ENCODE peak calls at places on chromosomes 7 and 10, in five cellular contexts. D is neural progenitor cell; K is HFF-Myc; L is psoas muscle; M is CD8-positive, alpha-beta T cell. A is an unnamed sample.

GRCh38 chr7:85529831-85530230 is 343.0 kb upstream of the SEMA3D start:
- DNase-seq in D (no peak), K (peak), L (no peak), M (no peak), A (no peak)

GRCh38 chr7:115008465-115009114 is 86.7 kb downstream of the MDFIC start:
- DNase-seq in D (no peak), K (no peak), L (peak), M (no peak), A (no peak)

GRCh38 chr7:48781783-48782182 is 142.6 kb upstream of the CDC14C start:
- DNase-seq in D (no peak), K (no peak), L (no peak), M (no peak), A (no peak)

GRCh38 chr10:93406367-93407145 is 75.6 kb downstream of the MYOF start:
- DNase-seq in D (no peak), K (no peak), L (no peak), M (no peak), A (no peak)

GRCh38 chr7:151243411-151244155 is 4.9 kb downstream of the SMARCD3 start:
- DNase-seq in D (peak), K (no peak), L (no peak), M (no peak), A (no peak)

GRCh38 chr7:42932861-42933591 is 850 bp downstream of the MRPL32 start:
- DNase-seq in D (peak), K (no peak), L (no peak), M (no peak), A (no peak)

GRCh38 chr10:107914450-107915276 is 750.2 kb upstream of the SORCS1 start:
- DNase-seq in D (peak), K (no peak), L (no peak), M (no peak), A (no peak)

GRCh38 chr10:28471705-28472050 is 61.2 kb upstream of the WAC start:
- DNase-seq in D (no peak), K (no peak), L (no peak), M (no peak), A (no peak)

GRCh38 chr7:11620822-11621395 is 211.1 kb downstream of the THSD7A start:
- DNase-seq in D (no peak), K (no peak), L (no peak), M (no peak), A (no peak)

GRCh38 chr10:77949167-77949566 is 22.6 kb upstream of the DLG5 start:
- DNase-seq in D (peak), K (no peak), L (peak), M (no peak), A (peak)

DNA sequence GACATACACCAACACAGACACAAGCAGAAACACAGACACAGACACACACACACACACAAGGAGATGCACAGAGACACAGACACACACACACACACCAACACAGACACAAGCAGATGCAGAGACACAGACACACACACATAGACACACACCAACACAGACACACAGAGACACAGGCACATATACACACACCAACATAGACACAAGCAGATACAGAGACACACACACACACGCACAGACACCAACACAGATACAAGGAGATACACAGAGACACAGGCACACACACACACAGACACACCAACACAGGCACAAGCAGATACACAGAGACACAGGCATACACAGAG is 347.2 kb upstream of the KLF6 start:
- DNase-seq in D (no peak), K (no peak), L (no peak), M (no peak), A (no peak)
- H3K4me3 ChIP-seq in D (no peak), K (no peak), L (no peak), M (no peak), A (no peak)

DNA sequence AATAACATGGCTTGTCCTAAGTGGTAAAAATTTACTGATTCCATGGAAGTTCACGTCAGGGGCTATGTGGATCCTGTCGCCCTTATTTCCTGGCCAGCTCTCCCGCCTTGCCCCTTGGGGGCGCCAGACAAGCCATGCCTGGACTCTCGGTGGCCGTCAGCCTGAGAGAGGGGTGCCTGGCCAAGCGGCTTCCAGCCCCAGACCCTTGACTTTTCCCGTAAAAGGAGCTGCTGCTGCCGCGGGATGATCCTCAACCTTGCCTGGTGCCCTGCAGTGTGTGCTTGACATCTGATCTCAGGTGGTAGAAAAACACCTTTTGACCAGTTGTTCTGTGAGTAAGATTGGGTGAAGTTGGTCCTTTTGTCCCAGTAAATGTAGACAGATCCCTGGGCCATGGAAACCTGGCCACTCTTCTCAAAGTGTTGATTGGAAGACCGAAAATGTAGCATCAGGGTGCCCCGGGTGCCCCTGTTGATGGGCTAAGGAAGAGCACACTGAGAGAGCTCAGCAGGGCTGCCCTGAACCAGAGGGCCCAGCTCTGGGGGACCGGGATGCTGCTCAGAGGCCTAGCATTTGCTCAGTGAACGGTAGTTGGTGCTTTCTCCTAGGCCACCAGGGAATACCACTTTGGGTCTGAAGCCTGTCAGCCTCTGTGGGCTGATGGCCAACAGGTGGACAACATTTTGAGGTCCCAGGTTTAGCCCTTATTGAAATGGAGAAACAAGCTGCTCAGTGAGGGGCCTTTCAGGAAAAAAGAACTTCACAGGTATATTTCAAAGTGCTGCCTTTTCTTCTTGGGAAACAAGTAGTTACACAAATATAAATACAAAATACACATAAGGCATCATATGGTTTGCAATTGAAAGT is 162.5 kb downstream of the LRMDA start:
- DNase-seq in D (peak), K (no peak), L (no peak), M (no peak), A (no peak)
- TF ChIP-seq CTCF in D (peak), K (peak), L (no peak), M (no peak), A (peak)

GRCh38 chr7:76377186-76377918 is 18.6 kb upstream of the YWHAG start:
- DNase-seq in D (no peak), K (no peak), L (no peak), M (no peak), A (no peak)

GRCh38 chr7:76369011-76369410 is 10.2 kb upstream of the YWHAG start:
- DNase-seq in D (no peak), K (no peak), L (no peak), M (no peak), A (no peak)

GRCh38 chr7:76371396-76371795 is 12.6 kb upstream of the YWHAG start:
- DNase-seq in D (no peak), K (no peak), L (no peak), M (no peak), A (no peak)

GRCh38 chr7:76375251-76375650 is 16.5 kb upstream of the YWHAG start:
- DNase-seq in D (no peak), K (no peak), L (no peak), M (no peak), A (no peak)

DNA sequence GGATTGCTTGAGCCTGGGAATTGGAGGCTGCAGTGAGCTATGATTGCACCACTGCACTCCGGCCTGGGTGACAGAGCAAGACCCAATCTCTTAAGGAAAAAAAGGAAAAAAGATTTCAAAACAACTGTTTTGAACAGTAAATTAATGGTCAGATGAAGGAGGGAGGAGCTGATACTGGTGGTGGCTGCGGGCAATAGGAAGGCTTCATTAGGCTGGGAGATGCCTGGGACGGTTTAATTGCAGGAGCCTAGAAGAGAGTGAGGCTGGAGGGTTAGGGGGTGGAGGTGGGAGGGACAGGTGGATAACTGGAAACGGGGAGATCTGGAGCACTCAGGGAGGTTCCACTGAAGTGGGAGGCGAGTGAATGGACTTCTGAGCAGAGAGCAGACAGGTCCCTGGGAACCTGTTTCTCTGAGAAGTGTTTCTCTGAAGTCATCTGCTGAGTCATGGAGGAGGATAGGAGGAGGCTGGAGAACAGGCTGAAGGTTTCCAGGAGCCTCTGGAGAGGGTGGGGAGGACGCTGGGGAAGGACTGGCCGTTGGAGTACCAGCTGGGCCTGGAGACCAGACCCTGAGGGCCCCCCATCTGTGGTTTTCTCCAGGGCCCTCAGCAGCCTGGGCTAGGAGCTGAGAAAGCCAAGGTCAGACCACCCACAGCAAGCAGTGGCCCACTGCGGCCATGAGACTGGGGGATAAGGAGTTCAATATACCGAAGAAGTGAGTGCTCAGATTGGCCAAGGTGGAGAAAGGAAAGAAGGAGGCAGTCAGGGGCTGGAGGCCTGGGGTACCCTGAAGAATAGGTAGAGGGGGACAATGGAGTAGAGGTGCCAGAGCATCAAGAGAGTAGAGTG is 14.4 kb upstream of the YWHAG start:
- DNase-seq in D (no peak), K (no peak), L (no peak), M (no peak), A (no peak)
- H3K4me3 ChIP-seq in D (no peak), K (no peak), L (no peak), M (no peak), A (no peak)

GRCh38 chr7:16393862-16394422 is 27.4 kb downstream of the CRPPA start:
- DNase-seq in D (no peak), K (no peak), L (no peak), M (no peak), A (no peak)
- TF ChIP-seq CTCF in D (no peak), K (no peak), L (no peak), M (no peak), A (no peak)

A was measured in epithelial cell of proximal tubule.